ENCODE peak calls at places on chromosome 13, in ten cellular contexts. One of them, this sample, is unnamed.

GRCh38 chr13:82747948-82748347 is 1134.3 kb downstream of the SLITRK1 start:
- DNase-seq in GM12878: no peak
- DNase-seq in lower leg skin: no peak
- DNase-seq in heart left ventricle: no peak
- DNase-seq in GM12892: no peak
- DNase-seq in H1: no peak
- DNase-seq in NB4: no peak
- DNase-seq in esophagus squamous epithelium: no peak
- DNase-seq in uterus: no peak
- DNase-seq in thyroid gland: no peak
- DNase-seq in this sample: no peak

GRCh38 chr13:40352807-40353562 is 313.5 kb downstream of the FOXO1 start:
- DNase-seq in GM12878: no peak
- DNase-seq in lower leg skin: peak
- DNase-seq in heart left ventricle: no peak
- DNase-seq in GM12892: no peak
- DNase-seq in H1: no peak
- DNase-seq in NB4: no peak
- DNase-seq in esophagus squamous epithelium: no peak
- DNase-seq in uterus: peak
- DNase-seq in thyroid gland: peak
- DNase-seq in this sample: no peak

GRCh38 chr13:112954488-112955270 is 14.3 kb upstream of the MCF2L start:
- DNase-seq in GM12878: no peak
- DNase-seq in lower leg skin: no peak
- DNase-seq in heart left ventricle: no peak
- DNase-seq in GM12892: no peak
- DNase-seq in H1: no peak
- DNase-seq in NB4: no peak
- DNase-seq in esophagus squamous epithelium: no peak
- DNase-seq in uterus: no peak
- DNase-seq in thyroid gland: no peak
- DNase-seq in this sample: no peak

GRCh38 chr13:59201836-59202235 is 961.9 kb downstream of the DIAPH3 start:
- DNase-seq in GM12878: no peak
- DNase-seq in lower leg skin: no peak
- DNase-seq in heart left ventricle: no peak
- DNase-seq in GM12892: no peak
- DNase-seq in H1: no peak
- DNase-seq in NB4: no peak
- DNase-seq in esophagus squamous epithelium: no peak
- DNase-seq in uterus: no peak
- DNase-seq in thyroid gland: no peak
- DNase-seq in this sample: no peak

GRCh38 chr13:29589234-29589633 is 6.3 kb downstream of the SLC7A1 start:
- DNase-seq in GM12878: no peak
- DNase-seq in lower leg skin: no peak
- DNase-seq in heart left ventricle: peak
- DNase-seq in GM12892: no peak
- DNase-seq in H1: no peak
- DNase-seq in NB4: no peak
- DNase-seq in esophagus squamous epithelium: no peak
- DNase-seq in uterus: no peak
- DNase-seq in thyroid gland: peak
- DNase-seq in this sample: no peak

GRCh38 chr13:37923236-37923635 is 53.7 kb upstream of the TRPC4 start:
- DNase-seq in GM12878: no peak
- DNase-seq in lower leg skin: no peak
- DNase-seq in heart left ventricle: no peak
- DNase-seq in GM12892: no peak
- DNase-seq in H1: no peak
- DNase-seq in NB4: no peak
- DNase-seq in esophagus squamous epithelium: no peak
- DNase-seq in uterus: no peak
- DNase-seq in thyroid gland: no peak
- DNase-seq in this sample: no peak

GRCh38 chr13:23378009-23378632 is 55.4 kb downstream of the SACS start:
- DNase-seq in GM12878: peak
- DNase-seq in lower leg skin: peak
- DNase-seq in heart left ventricle: no peak
- DNase-seq in GM12892: peak
- DNase-seq in H1: no peak
- DNase-seq in NB4: peak
- DNase-seq in esophagus squamous epithelium: no peak
- DNase-seq in uterus: peak
- DNase-seq in thyroid gland: no peak
- DNase-seq in this sample: no peak

GRCh38 chr13:87666826-87667225 is 4.3 kb upstream of the SLITRK5 start:
- DNase-seq in GM12878: no peak
- DNase-seq in lower leg skin: no peak
- DNase-seq in heart left ventricle: no peak
- DNase-seq in GM12892: no peak
- DNase-seq in H1: no peak
- DNase-seq in NB4: no peak
- DNase-seq in esophagus squamous epithelium: no peak
- DNase-seq in uterus: no peak
- DNase-seq in thyroid gland: no peak
- DNase-seq in this sample: no peak

GRCh38 chr13:48411281-48412099 is 1.4 kb downstream of the LPAR6 start:
- DNase-seq in GM12878: no peak
- DNase-seq in lower leg skin: no peak
- DNase-seq in heart left ventricle: no peak
- DNase-seq in GM12892: no peak
- DNase-seq in H1: no peak
- DNase-seq in NB4: peak
- DNase-seq in esophagus squamous epithelium: no peak
- DNase-seq in uterus: no peak
- DNase-seq in thyroid gland: no peak
- DNase-seq in this sample: no peak

GRCh38 chr13:48415516-48415915 is 2.6 kb upstream of the LPAR6 start:
- DNase-seq in GM12878: no peak
- DNase-seq in lower leg skin: no peak
- DNase-seq in heart left ventricle: no peak
- DNase-seq in GM12892: no peak
- DNase-seq in H1: no peak
- DNase-seq in NB4: no peak
- DNase-seq in esophagus squamous epithelium: no peak
- DNase-seq in uterus: no peak
- DNase-seq in thyroid gland: no peak
- DNase-seq in this sample: no peak

GRCh38 chr13:48414501-48414900 is 1.6 kb upstream of the LPAR6 start:
- DNase-seq in GM12878: no peak
- DNase-seq in lower leg skin: no peak
- DNase-seq in heart left ventricle: no peak
- DNase-seq in GM12892: no peak
- DNase-seq in H1: no peak
- DNase-seq in NB4: no peak
- DNase-seq in esophagus squamous epithelium: no peak
- DNase-seq in uterus: no peak
- DNase-seq in thyroid gland: no peak
- DNase-seq in this sample: no peak

GRCh38 chr13:48412100-48412556 is 785 bp downstream of the LPAR6 start:
- DNase-seq in GM12878: no peak
- DNase-seq in lower leg skin: no peak
- DNase-seq in heart left ventricle: no peak
- DNase-seq in GM12892: no peak
- DNase-seq in H1: no peak
- DNase-seq in NB4: peak
- DNase-seq in esophagus squamous epithelium: no peak
- DNase-seq in uterus: no peak
- DNase-seq in thyroid gland: no peak
- DNase-seq in this sample: no peak

DNA sequence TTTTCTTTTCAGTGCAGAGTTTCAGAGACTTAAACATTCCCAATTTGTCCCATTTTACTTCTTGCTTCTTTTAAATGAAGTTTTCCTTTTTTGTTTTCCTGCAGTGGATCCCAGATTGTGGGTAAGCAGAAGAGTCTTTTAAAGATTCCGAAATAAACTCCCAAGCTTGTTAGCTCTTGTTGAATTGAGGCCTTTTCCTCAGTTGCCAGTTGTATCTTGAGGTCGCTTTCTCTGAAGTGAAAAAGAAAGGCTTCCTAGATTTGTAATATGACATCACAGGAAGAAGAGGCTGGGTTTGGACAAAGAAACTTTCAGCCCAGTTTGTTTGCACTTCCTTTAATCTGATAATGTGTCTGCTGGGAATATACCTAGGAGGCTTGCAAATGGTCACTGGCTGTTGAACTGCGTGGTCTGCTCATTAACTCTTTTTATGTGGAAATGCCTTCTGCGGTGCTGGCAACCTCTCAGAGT is at the start of gene LPAR6:
- DNase-seq in GM12878: no peak
- DNase-seq in lower leg skin: no peak
- DNase-seq in heart left ventricle: peak
- DNase-seq in GM12892: no peak
- DNase-seq in H1: no peak
- DNase-seq in NB4: peak
- DNase-seq in esophagus squamous epithelium: no peak
- DNase-seq in uterus: peak
- DNase-seq in thyroid gland: no peak
- DNase-seq in this sample: no peak
- TF ChIP-seq POLR2A in GM12878: no peak
- TF ChIP-seq POLR2A in lower leg skin: no peak
- TF ChIP-seq POLR2A in heart left ventricle: peak
- TF ChIP-seq POLR2A in GM12892: no peak
- TF ChIP-seq POLR2A in H1: no peak
- TF ChIP-seq POLR2A in NB4: no peak
- TF ChIP-seq POLR2A in esophagus squamous epithelium: peak
- TF ChIP-seq POLR2A in uterus: peak
- TF ChIP-seq POLR2A in thyroid gland: no peak
- TF ChIP-seq POLR2A in this sample: peak

DNA sequence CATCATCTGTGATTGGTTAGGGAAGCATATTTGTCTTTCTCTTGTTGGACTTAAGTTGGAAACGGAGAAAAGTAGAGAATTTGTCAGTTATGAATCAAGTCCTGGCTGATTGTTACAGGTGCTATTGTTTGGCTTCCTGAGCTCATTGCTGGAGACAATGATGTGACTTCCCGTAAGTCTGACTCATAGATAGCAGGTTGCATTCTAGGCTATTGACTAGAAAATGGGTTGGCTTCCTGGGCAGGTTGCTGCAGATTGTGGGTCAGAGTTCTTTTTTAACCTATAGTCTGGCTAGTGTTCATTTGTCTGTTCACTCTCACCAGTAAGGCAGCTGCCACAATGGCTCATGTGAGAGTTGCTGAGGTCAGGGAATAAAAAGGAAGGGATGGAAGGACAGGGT is 101.5 kb downstream of the CCNA1 start:
- DNase-seq in GM12878: no peak
- DNase-seq in lower leg skin: no peak
- DNase-seq in heart left ventricle: no peak
- DNase-seq in GM12892: no peak
- DNase-seq in H1: no peak
- DNase-seq in NB4: no peak
- DNase-seq in esophagus squamous epithelium: no peak
- DNase-seq in uterus: no peak
- DNase-seq in thyroid gland: no peak
- DNase-seq in this sample: no peak
- TF ChIP-seq POLR2A in GM12878: no peak
- TF ChIP-seq POLR2A in lower leg skin: no peak
- TF ChIP-seq POLR2A in heart left ventricle: no peak
- TF ChIP-seq POLR2A in GM12892: no peak
- TF ChIP-seq POLR2A in H1: no peak
- TF ChIP-seq POLR2A in NB4: no peak
- TF ChIP-seq POLR2A in esophagus squamous epithelium: no peak
- TF ChIP-seq POLR2A in uterus: no peak
- TF ChIP-seq POLR2A in thyroid gland: no peak
- TF ChIP-seq POLR2A in this sample: no peak

GRCh38 chr13:110442946-110443632 is 118.4 kb downstream of the RAB20 start:
- DNase-seq in GM12878: no peak
- DNase-seq in lower leg skin: no peak
- DNase-seq in heart left ventricle: no peak
- DNase-seq in GM12892: no peak
- DNase-seq in H1: no peak
- DNase-seq in NB4: peak
- DNase-seq in esophagus squamous epithelium: no peak
- DNase-seq in uterus: no peak
- DNase-seq in thyroid gland: no peak
- DNase-seq in this sample: no peak
- TF ChIP-seq POLR2A in GM12878: no peak
- TF ChIP-seq POLR2A in lower leg skin: no peak
- TF ChIP-seq POLR2A in heart left ventricle: no peak
- TF ChIP-seq POLR2A in GM12892: no peak
- TF ChIP-seq POLR2A in H1: no peak
- TF ChIP-seq POLR2A in NB4: no peak
- TF ChIP-seq POLR2A in esophagus squamous epithelium: no peak
- TF ChIP-seq POLR2A in uterus: no peak
- TF ChIP-seq POLR2A in thyroid gland: no peak
- TF ChIP-seq POLR2A in this sample: no peak

DNA sequence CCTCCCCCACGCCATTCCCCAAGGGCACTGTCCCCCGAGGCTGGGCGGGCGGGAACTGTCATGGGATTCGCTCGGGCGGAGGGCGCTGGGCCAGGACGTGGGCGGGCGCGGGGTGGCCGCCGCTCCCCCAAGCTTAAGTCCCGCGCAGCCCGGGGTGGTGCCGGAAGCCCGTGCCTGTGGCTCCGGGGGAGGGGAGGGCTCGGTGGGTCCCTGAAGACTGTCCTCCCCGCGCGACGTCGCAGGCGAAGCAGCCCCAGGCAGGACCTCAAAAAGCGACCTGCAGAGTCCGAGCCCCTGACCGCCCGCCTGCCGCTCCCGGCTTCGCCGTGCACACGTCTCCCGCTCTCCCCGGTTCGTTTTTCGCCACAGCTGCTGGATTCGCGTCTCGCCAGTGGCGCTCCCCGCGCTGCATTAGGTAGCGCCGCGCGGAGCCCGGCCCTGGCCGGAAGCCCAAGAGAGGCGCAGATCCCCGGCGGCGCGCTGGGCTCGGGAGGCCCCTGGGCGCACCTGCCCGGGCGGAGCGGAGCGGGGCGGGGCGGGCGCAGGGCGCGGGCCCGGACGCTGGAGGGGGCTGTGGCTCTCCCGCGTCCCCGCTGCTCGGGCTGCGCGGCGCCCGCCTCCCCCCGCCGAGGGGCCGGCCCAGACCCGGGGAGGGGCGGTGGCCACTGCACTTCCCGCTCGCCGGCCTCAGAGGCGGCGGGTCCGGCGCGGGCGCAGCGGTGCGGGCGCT is at the start of gene FARP1:
- DNase-seq in GM12878: no peak
- DNase-seq in lower leg skin: peak
- DNase-seq in heart left ventricle: peak
- DNase-seq in GM12892: peak
- DNase-seq in H1: peak
- DNase-seq in NB4: peak
- DNase-seq in esophagus squamous epithelium: no peak
- DNase-seq in uterus: peak
- DNase-seq in thyroid gland: peak
- DNase-seq in this sample: peak
- TF ChIP-seq POLR2A in GM12878: no peak
- TF ChIP-seq POLR2A in lower leg skin: no peak
- TF ChIP-seq POLR2A in heart left ventricle: no peak
- TF ChIP-seq POLR2A in GM12892: no peak
- TF ChIP-seq POLR2A in H1: peak
- TF ChIP-seq POLR2A in NB4: no peak
- TF ChIP-seq POLR2A in esophagus squamous epithelium: no peak
- TF ChIP-seq POLR2A in uterus: peak
- TF ChIP-seq POLR2A in thyroid gland: peak
- TF ChIP-seq POLR2A in this sample: no peak

GRCh38 chr13:97205465-97205864 is 16.7 kb upstream of the MBNL2 start:
- DNase-seq in GM12878: no peak
- DNase-seq in lower leg skin: no peak
- DNase-seq in heart left ventricle: no peak
- DNase-seq in GM12892: no peak
- DNase-seq in H1: no peak
- DNase-seq in NB4: no peak
- DNase-seq in esophagus squamous epithelium: no peak
- DNase-seq in uterus: no peak
- DNase-seq in thyroid gland: no peak
- DNase-seq in this sample: no peak
- TF ChIP-seq POLR2A in GM12878: no peak
- TF ChIP-seq POLR2A in lower leg skin: no peak
- TF ChIP-seq POLR2A in heart left ventricle: no peak
- TF ChIP-seq POLR2A in GM12892: no peak
- TF ChIP-seq POLR2A in H1: no peak
- TF ChIP-seq POLR2A in NB4: no peak
- TF ChIP-seq POLR2A in esophagus squamous epithelium: no peak
- TF ChIP-seq POLR2A in uterus: no peak
- TF ChIP-seq POLR2A in thyroid gland: no peak
- TF ChIP-seq POLR2A in this sample: no peak

This sample was measured in upper lobe of left lung.